ENCODE peak calls at places on chromosome 14, in ten cellular contexts. One of them, this sample, is unnamed.
A peak's percentile ranks its signal among the peaks of the same experiment; 100 is the strongest.

GRCh38 chr14:63857467-63858030 is 4.7 kb downstream of the SYNE2 start:
- DNase-seq in PC-3: peak; percentile 32
- DNase-seq in MM.1S: no peak
- DNase-seq in astrocyte: peak; percentile 40
- DNase-seq in IMR-90: no peak
- DNase-seq in NT2/D1: no peak
- DNase-seq in mammary epithelial cell: peak; percentile 80
- DNase-seq in H1: no peak
- DNase-seq in neuronal stem cell: no peak
- DNase-seq in SK-N-SH: no peak
- DNase-seq in this sample: no peak

GRCh38 chr14:31025335-31026075 is at the start of gene AP4S1:
- DNase-seq in SK-N-SH: peak; percentile 65
- DNase-seq in IMR-90: no peak
- DNase-seq in H1: no peak
- DNase-seq in astrocyte: no peak
- DNase-seq in MM.1S: peak; percentile 7
- DNase-seq in mammary epithelial cell: peak; percentile 20
- DNase-seq in neuronal stem cell: peak; percentile 33
- DNase-seq in PC-3: peak; percentile 13
- DNase-seq in NT2/D1: peak; percentile 16
- DNase-seq in this sample: peak; percentile 69

GRCh38 chr14:34355584-34356266 is 106.3 kb downstream of the SPTSSA start:
- DNase-seq in mammary epithelial cell: peak; percentile 97
- DNase-seq in NT2/D1: no peak
- DNase-seq in astrocyte: peak; percentile 92
- DNase-seq in neuronal stem cell: no peak
- DNase-seq in SK-N-SH: peak; percentile 26
- DNase-seq in PC-3: peak; percentile 82
- DNase-seq in IMR-90: peak; percentile 75
- DNase-seq in H1: no peak
- DNase-seq in MM.1S: no peak
- DNase-seq in this sample: peak; percentile 78

GRCh38 chr14:60637490-60638452 is 11.5 kb downstream of the SIX1 start:
- DNase-seq in neuronal stem cell: peak; percentile 59
- DNase-seq in IMR-90: peak; percentile 53
- DNase-seq in H1: no peak
- DNase-seq in SK-N-SH: peak; percentile 67
- DNase-seq in mammary epithelial cell: no peak
- DNase-seq in PC-3: peak; percentile 42
- DNase-seq in NT2/D1: no peak
- DNase-seq in MM.1S: no peak
- DNase-seq in astrocyte: no peak
- DNase-seq in this sample: no peak

GRCh38 chr14:57319636-57320035 is 50.9 kb downstream of the AP5M1 start:
- DNase-seq in neuronal stem cell: no peak
- DNase-seq in PC-3: no peak
- DNase-seq in NT2/D1: no peak
- DNase-seq in SK-N-SH: no peak
- DNase-seq in H1: no peak
- DNase-seq in MM.1S: no peak
- DNase-seq in IMR-90: no peak
- DNase-seq in astrocyte: no peak
- DNase-seq in mammary epithelial cell: no peak
- DNase-seq in this sample: no peak

GRCh38 chr14:99751539-99752485 is 41.4 kb upstream of the EML1 start:
- DNase-seq in SK-N-SH: no peak
- DNase-seq in PC-3: peak; percentile 41
- DNase-seq in MM.1S: no peak
- DNase-seq in H1: no peak
- DNase-seq in neuronal stem cell: no peak
- DNase-seq in IMR-90: peak; percentile 69
- DNase-seq in mammary epithelial cell: no peak
- DNase-seq in NT2/D1: no peak
- DNase-seq in astrocyte: peak; percentile 61
- DNase-seq in this sample: peak; percentile 43

GRCh38 chr14:34056081-34056480 is 105.2 kb upstream of the EGLN3 start:
- DNase-seq in IMR-90: no peak
- DNase-seq in H1: no peak
- DNase-seq in neuronal stem cell: no peak
- DNase-seq in MM.1S: no peak
- DNase-seq in NT2/D1: no peak
- DNase-seq in PC-3: no peak
- DNase-seq in astrocyte: no peak
- DNase-seq in SK-N-SH: no peak
- DNase-seq in mammary epithelial cell: no peak
- DNase-seq in this sample: no peak

GRCh38 chr14:92755495-92755894 is 7.1 kb upstream of the LGMN start:
- DNase-seq in SK-N-SH: no peak
- DNase-seq in IMR-90: peak; percentile 11
- DNase-seq in MM.1S: no peak
- DNase-seq in PC-3: no peak
- DNase-seq in H1: no peak
- DNase-seq in neuronal stem cell: no peak
- DNase-seq in astrocyte: no peak
- DNase-seq in NT2/D1: no peak
- DNase-seq in mammary epithelial cell: no peak
- DNase-seq in this sample: no peak

GRCh38 chr14:66495214-66496098 is 9.3 kb downstream of the CCDC196 start:
- DNase-seq in astrocyte: peak; percentile 52
- DNase-seq in neuronal stem cell: peak; percentile 32
- DNase-seq in IMR-90: peak; percentile 71
- DNase-seq in MM.1S: peak; percentile 53
- DNase-seq in PC-3: peak; percentile 70
- DNase-seq in SK-N-SH: peak; percentile 40
- DNase-seq in H1: no peak
- DNase-seq in NT2/D1: peak; percentile 32
- DNase-seq in mammary epithelial cell: peak; percentile 63
- DNase-seq in this sample: peak; percentile 83

GRCh38 chr14:56491299-56492285 is 88.0 kb upstream of the TMEM260 start:
- DNase-seq in MM.1S: peak; percentile 59
- DNase-seq in neuronal stem cell: peak; percentile 90
- DNase-seq in H1: peak; percentile 71
- DNase-seq in SK-N-SH: peak; percentile 39
- DNase-seq in astrocyte: peak; percentile 34
- DNase-seq in mammary epithelial cell: peak; percentile 42
- DNase-seq in NT2/D1: peak; percentile 78
- DNase-seq in PC-3: peak; percentile 87
- DNase-seq in IMR-90: peak; percentile 49
- DNase-seq in this sample: peak; percentile 79

GRCh38 chr14:36315159-36315853 is 5.1 kb downstream of the MBIP start:
- DNase-seq in neuronal stem cell: no peak
- DNase-seq in SK-N-SH: no peak
- DNase-seq in MM.1S: no peak
- DNase-seq in NT2/D1: no peak
- DNase-seq in H1: no peak
- DNase-seq in mammary epithelial cell: peak; percentile 13
- DNase-seq in astrocyte: no peak
- DNase-seq in PC-3: no peak
- DNase-seq in IMR-90: no peak
- DNase-seq in this sample: no peak

GRCh38 chr14:64294672-64295413 is 672 bp upstream of the ESR2 start:
- DNase-seq in astrocyte: peak; percentile 25
- DNase-seq in mammary epithelial cell: peak; percentile 42
- DNase-seq in SK-N-SH: peak; percentile 75
- DNase-seq in H1: peak; percentile 51
- DNase-seq in MM.1S: peak; percentile 67
- DNase-seq in PC-3: peak; percentile 78
- DNase-seq in neuronal stem cell: peak; percentile 48
- DNase-seq in IMR-90: peak; percentile 53
- DNase-seq in NT2/D1: peak; percentile 48
- DNase-seq in this sample: peak; percentile 56

GRCh38 chr14:71675902-71676291 is 256.3 kb upstream of the RGS6 start:
- DNase-seq in SK-N-SH: no peak
- DNase-seq in H1: no peak
- DNase-seq in PC-3: no peak
- DNase-seq in IMR-90: peak; percentile 37
- DNase-seq in astrocyte: no peak
- DNase-seq in mammary epithelial cell: peak; percentile 66
- DNase-seq in neuronal stem cell: no peak
- DNase-seq in NT2/D1: no peak
- DNase-seq in MM.1S: no peak
- DNase-seq in this sample: no peak

GRCh38 chr14:71680733-71681387 is 251.4 kb upstream of the RGS6 start:
- DNase-seq in SK-N-SH: no peak
- DNase-seq in IMR-90: no peak
- DNase-seq in mammary epithelial cell: no peak
- DNase-seq in NT2/D1: peak; percentile 47
- DNase-seq in H1: peak; percentile 39
- DNase-seq in PC-3: no peak
- DNase-seq in astrocyte: no peak
- DNase-seq in neuronal stem cell: peak; percentile 29
- DNase-seq in MM.1S: no peak
- DNase-seq in this sample: no peak

GRCh38 chr14:71672596-71672995 is 259.6 kb upstream of the RGS6 start:
- DNase-seq in neuronal stem cell: no peak
- DNase-seq in IMR-90: no peak
- DNase-seq in MM.1S: no peak
- DNase-seq in mammary epithelial cell: no peak
- DNase-seq in astrocyte: no peak
- DNase-seq in SK-N-SH: no peak
- DNase-seq in H1: no peak
- DNase-seq in NT2/D1: no peak
- DNase-seq in PC-3: no peak
- DNase-seq in this sample: no peak

DNA sequence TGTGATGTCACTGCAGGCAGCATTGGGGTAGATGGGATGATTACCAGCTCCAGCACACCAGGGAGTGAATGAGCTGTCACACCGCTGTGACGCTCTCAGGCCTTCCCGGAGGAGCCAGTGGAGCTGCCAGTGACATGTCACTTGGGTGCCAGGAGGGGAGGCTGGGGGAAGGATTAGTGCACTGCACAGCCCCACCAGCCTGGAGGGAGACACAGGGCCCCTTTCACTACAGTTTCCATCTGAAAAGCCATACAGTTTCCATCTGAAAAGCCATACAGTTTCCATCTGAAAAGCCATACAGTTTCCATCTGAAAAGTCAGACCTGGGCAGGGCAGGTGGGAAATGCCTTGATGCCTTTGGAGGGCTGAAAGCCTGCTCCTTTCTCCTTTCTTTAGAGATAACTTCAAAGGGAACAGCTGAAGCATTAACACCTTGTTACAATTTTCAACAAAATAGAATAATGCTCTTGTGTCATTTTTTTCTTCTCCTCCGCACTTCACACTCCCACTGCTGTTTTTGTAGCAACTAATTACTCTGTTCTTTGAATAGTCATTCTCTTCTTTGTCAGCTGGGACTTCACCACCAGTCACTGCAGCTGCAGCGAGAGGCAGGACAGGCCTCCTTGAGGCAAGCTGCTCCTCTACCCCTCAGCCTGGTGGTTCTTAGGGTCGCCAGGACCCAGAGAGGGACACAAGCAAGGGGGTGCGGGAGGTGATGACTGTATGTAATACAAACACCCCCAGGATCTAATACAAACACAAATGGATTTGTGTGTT is 256.9 kb upstream of the RGS6 start:
- DNase-seq in SK-N-SH: no peak
- DNase-seq in neuronal stem cell: no peak
- DNase-seq in astrocyte: no peak
- DNase-seq in PC-3: no peak
- DNase-seq in MM.1S: no peak
- DNase-seq in mammary epithelial cell: no peak
- DNase-seq in NT2/D1: peak; percentile 39
- DNase-seq in H1: peak; percentile 76
- DNase-seq in IMR-90: no peak
- DNase-seq in this sample: no peak
- H3K9ac ChIP-seq in SK-N-SH: no peak overlapping the region
- H3K9ac ChIP-seq in neuronal stem cell: no peak overlapping the region
- H3K9ac ChIP-seq in astrocyte: peak overlapping the region; percentile 46
- H3K9ac ChIP-seq in PC-3: no peak overlapping the region
- H3K9ac ChIP-seq in MM.1S: no peak overlapping the region
- H3K9ac ChIP-seq in mammary epithelial cell: no peak overlapping the region
- H3K9ac ChIP-seq in NT2/D1: no peak overlapping the region
- H3K9ac ChIP-seq in H1: no peak overlapping the region
- H3K9ac ChIP-seq in IMR-90: no peak overlapping the region
- H3K9ac ChIP-seq in this sample: no peak overlapping the region

DNA sequence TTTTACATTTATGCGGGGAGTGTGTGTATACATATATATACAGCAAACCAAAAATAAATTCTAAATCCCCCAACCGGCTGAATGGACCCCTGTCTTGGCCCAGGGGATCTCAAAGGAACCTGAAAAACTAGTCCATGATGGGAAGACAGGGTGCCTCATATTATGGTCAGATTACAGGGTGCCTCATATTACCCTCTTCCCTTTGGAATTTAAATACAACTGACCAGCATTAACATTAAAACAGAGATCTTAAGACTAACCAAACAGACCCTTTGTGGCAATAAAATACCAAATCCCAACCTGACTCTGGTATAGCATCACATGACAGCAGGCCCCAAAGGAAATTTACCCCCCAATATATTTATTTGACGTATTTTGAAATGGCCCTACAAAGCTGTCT is 17.0 kb downstream of the GSTZ1 start:
- DNase-seq in neuronal stem cell: no peak
- DNase-seq in IMR-90: no peak
- DNase-seq in NT2/D1: no peak
- DNase-seq in astrocyte: no peak
- DNase-seq in mammary epithelial cell: no peak
- DNase-seq in PC-3: no peak
- DNase-seq in MM.1S: no peak
- DNase-seq in SK-N-SH: no peak
- DNase-seq in H1: no peak
- DNase-seq in this sample: no peak
- H3K4me1 ChIP-seq in neuronal stem cell: no peaks in the 10 kb centered on the region
- H3K4me1 ChIP-seq in IMR-90: peaks cover 4% of the 10 kb centered on the region
- H3K4me1 ChIP-seq in NT2/D1: no peaks in the 10 kb centered on the region
- H3K4me1 ChIP-seq in astrocyte: peaks cover 5% of the 10 kb centered on the region
- H3K4me1 ChIP-seq in mammary epithelial cell: peaks cover 5% of the 10 kb centered on the region
- H3K4me1 ChIP-seq in PC-3: no peaks in the 10 kb centered on the region
- H3K4me1 ChIP-seq in MM.1S: no peaks in the 10 kb centered on the region
- H3K4me1 ChIP-seq in SK-N-SH: peaks cover 3% of the 10 kb centered on the region
- H3K4me1 ChIP-seq in H1: peaks cover 3% of the 10 kb centered on the region
- H3K4me1 ChIP-seq in this sample: peaks cover 13% of the 10 kb centered on the region

GRCh38 chr14:53952533-53952932 is 4.1 kb downstream of the BMP4 start:
- DNase-seq in neuronal stem cell: no peak
- DNase-seq in SK-N-SH: no peak
- DNase-seq in IMR-90: no peak
- DNase-seq in PC-3: peak; percentile 16
- DNase-seq in MM.1S: no peak
- DNase-seq in H1: no peak
- DNase-seq in mammary epithelial cell: no peak
- DNase-seq in NT2/D1: no peak
- DNase-seq in astrocyte: no peak
- DNase-seq in this sample: peak; percentile 48
- H3K4me3 ChIP-seq in neuronal stem cell: peak overlapping the region; percentile 37
- H3K4me3 ChIP-seq in SK-N-SH: no peak overlapping the region
- H3K4me3 ChIP-seq in IMR-90: peak overlapping the region; percentile 57
- H3K4me3 ChIP-seq in PC-3: peak overlapping the region; percentile 91
- H3K4me3 ChIP-seq in MM.1S: no peak overlapping the region
- H3K4me3 ChIP-seq in H1: peak overlapping the region; percentile 54
- H3K4me3 ChIP-seq in mammary epithelial cell: peak overlapping the region; percentile 59
- H3K4me3 ChIP-seq in NT2/D1: peak overlapping the region; percentile 94
- H3K4me3 ChIP-seq in astrocyte: peak overlapping the region; percentile 69
- H3K4me3 ChIP-seq in this sample: peak overlapping the region; percentile 87

GRCh38 chr14:50688875-50689274 is 20.8 kb upstream of the SAV1 start:
- DNase-seq in MM.1S: no peak
- DNase-seq in IMR-90: no peak
- DNase-seq in SK-N-SH: no peak
- DNase-seq in astrocyte: no peak
- DNase-seq in mammary epithelial cell: peak; percentile 10
- DNase-seq in PC-3: no peak
- DNase-seq in NT2/D1: no peak
- DNase-seq in neuronal stem cell: no peak
- DNase-seq in H1: no peak
- DNase-seq in this sample: no peak
- H3K9ac ChIP-seq in MM.1S: no peak overlapping the region
- H3K9ac ChIP-seq in IMR-90: no peak overlapping the region
- H3K9ac ChIP-seq in SK-N-SH: no peak overlapping the region
- H3K9ac ChIP-seq in astrocyte: no peak overlapping the region
- H3K9ac ChIP-seq in mammary epithelial cell: no peak overlapping the region
- H3K9ac ChIP-seq in PC-3: no peak overlapping the region
- H3K9ac ChIP-seq in NT2/D1: no peak overlapping the region
- H3K9ac ChIP-seq in neuronal stem cell: no peak overlapping the region
- H3K9ac ChIP-seq in H1: no peak overlapping the region
- H3K9ac ChIP-seq in this sample: no peak overlapping the region

This sample was measured in adipocyte.